ENCODE peak calls at places on chromosome 9, in seven cellular contexts. S is NCI-H1694; Y is stimulated activated CD4-positive, alpha-beta T cell treated with anti-CD3 and anti-CD28 coated beads, Interleukin-2, amount 100 ng/mL, for 24 hours; U is RPMI8226; Z is activated CD4-positive, alpha-beta T cell treated with anti-CD3 and anti-CD28 coated beads, Interleukin-2, amount 50 U/mL, for 48 hours; M is astrocyte of the cerebellum; F is fibroblast of pulmonary artery. K is an unnamed sample.

GRCh38 chr9:6905850-6906375 is 148.1 kb downstream of the KDM4C start:
- DNase-seq in U (no peak), M (no peak), Y (no peak), S (no peak), Z (no peak), F (no peak), K (no peak)

GRCh38 chr9:99559776-99560175 is 261.9 kb upstream of the NR4A3 start:
- DNase-seq in S (no peak), Y (no peak), U (no peak), M (no peak), Z (no peak), F (no peak), K (no peak)

GRCh38 chr9:69564557-69564956 is 107.6 kb downstream of the APBA1 start:
- DNase-seq in Y (no peak), S (no peak), Z (no peak), F (no peak), M (no peak), U (no peak), K (no peak)

GRCh38 chr9:74711371-74711770 is 176.3 kb downstream of the TRPM6 start:
- DNase-seq in Y (no peak), F (no peak), U (no peak), Z (no peak), S (no peak), M (no peak), K (no peak)

GRCh38 chr9:133113163-133113927 is 7.7 kb downstream of the RALGDS start:
- DNase-seq in S (no peak), F (no peak), Z (no peak), M (peak), U (no peak), Y (no peak), K (no peak)

GRCh38 chr9:82934949-82935348 is 128.0 kb downstream of the RASEF start:
- DNase-seq in S (no peak), Y (no peak), Z (no peak), M (peak), F (peak), U (no peak), K (no peak)

GRCh38 chr9:130539473-130540223 is 39.7 kb upstream of the FUBP3 start:
- DNase-seq in Y (no peak), Z (no peak), F (peak), S (no peak), M (peak), U (no peak), K (no peak)

GRCh38 chr9:94082956-94083355 is 1.3 kb upstream of the PTPDC1 start:
- DNase-seq in U (no peak), Z (no peak), S (no peak), F (peak), Y (no peak), M (no peak), K (no peak)

GRCh38 chr9:78298046-78298511 is 1.2 kb downstream of the PSAT1 start:
- DNase-seq in Z (no peak), S (no peak), Y (peak), U (no peak), F (no peak), M (no peak), K (no peak)

GRCh38 chr9:14271078-14271673 is 42.8 kb downstream of the NFIB start:
- DNase-seq in M (no peak), Y (no peak), Z (no peak), S (peak), U (peak), F (peak), K (no peak)

GRCh38 chr9:125888220-125888619 is 141.0 kb downstream of the PBX3 start:
- DNase-seq in Y (no peak), F (peak), Z (no peak), U (no peak), M (no peak), S (no peak), K (no peak)

GRCh38 chr9:22097712-22098111 is 88.6 kb upstream of the CDKN2B start:
- DNase-seq in M (peak), Y (no peak), S (no peak), U (no peak), F (peak), Z (no peak), K (no peak)

GRCh38 chr9:5712651-5713360 is 83.9 kb downstream of the RIC1 start:
- DNase-seq in F (no peak), S (no peak), M (no peak), Y (no peak), U (no peak), Z (no peak), K (no peak)

GRCh38 chr9:17613723-17614122 is 34.9 kb downstream of the SH3GL2 start:
- DNase-seq in M (peak), F (peak), Y (no peak), U (no peak), S (no peak), Z (no peak), K (no peak)

GRCh38 chr9:95316794-95317118 is 753 bp downstream of the FANCC start:
- DNase-seq in F (peak), U (peak), M (peak), Z (peak), S (peak), Y (peak), K (peak)

GRCh38 chr9:69421908-69422801 is 97.1 kb downstream of the ENTREP1 start:
- DNase-seq in S (peak), F (peak), U (peak), M (peak), Y (peak), Z (peak), K (no peak)

GRCh38 chr9:23011669-23012068 is 565.0 kb downstream of the DMRTA1 start:
- DNase-seq in S (no peak), Y (no peak), M (no peak), U (no peak), F (no peak), Z (no peak), K (no peak)

GRCh38 chr9:116000748-116001329 is 152.8 kb upstream of the PAPPA start:
- DNase-seq in M (no peak), U (peak), F (peak), Z (peak), Y (peak), S (no peak), K (no peak)

GRCh38 chr9:16828335-16829281 is 41.9 kb downstream of the BNC2 start:
- DNase-seq in Y (no peak), S (no peak), U (no peak), Z (no peak), M (no peak), F (peak), K (no peak)

GRCh38 chr9:110815361-110815760 is 146.8 kb downstream of the MUSK start:
- DNase-seq in U (no peak), Z (no peak), S (no peak), Y (no peak), M (no peak), F (no peak), K (no peak)

GRCh38 chr9:96556701-96557461 is 62.8 kb downstream of the CDC14B start:
- DNase-seq in Y (no peak), U (no peak), Z (no peak), M (no peak), S (no peak), F (no peak), K (no peak)

GRCh38 chr9:97923529-97924108 is 1.3 kb upstream of the TRMO start:
- DNase-seq in Z (peak), S (peak), M (peak), U (peak), F (peak), Y (peak), K (no peak)

GRCh38 chr9:22098636-22099332 is 89.7 kb upstream of the CDKN2B start:
- DNase-seq in Y (no peak), S (no peak), F (no peak), U (no peak), Z (no peak), M (no peak), K (no peak)

GRCh38 chr9:19137282-19137681 is 10.0 kb upstream of the PLIN2 start:
- DNase-seq in Y (no peak), S (no peak), M (no peak), F (no peak), U (no peak), Z (no peak), K (no peak)

GRCh38 chr9:33510264-33511183 is 13.5 kb upstream of the ANKRD18B start:
- DNase-seq in S (peak), Y (peak), Z (peak), U (peak), M (peak), F (peak), K (peak)

GRCh38 chr9:92402359-92402758 is 2.0 kb downstream of the OGN start:
- DNase-seq in M (no peak), Y (no peak), U (no peak), S (no peak), F (no peak), Z (no peak), K (no peak)

GRCh38 chr9:93061791-93062299 is 3.3 kb downstream of the SUSD3 start:
- DNase-seq in F (no peak), Y (peak), Z (no peak), S (no peak), M (no peak), U (peak), K (no peak)

GRCh38 chr9:36250079-36250478 is 8.2 kb downstream of the GNE start:
- DNase-seq in U (no peak), Y (no peak), F (no peak), S (no peak), M (no peak), Z (no peak), K (no peak)

GRCh38 chr9:88312517-88313103 is 75.6 kb upstream of the SPIN1 start:
- DNase-seq in U (no peak), Z (no peak), S (no peak), Y (peak), M (no peak), F (no peak), K (no peak)

GRCh38 chr9:114898741-114899140 is 31.6 kb downstream of the TNFSF8 start:
- DNase-seq in F (no peak), U (peak), S (no peak), Y (peak), M (no peak), Z (peak), K (no peak)

GRCh38 chr9:34493972-34494535 is 28.7 kb downstream of the ENHO start:
- DNase-seq in U (peak), Y (peak), S (no peak), Z (peak), M (peak), F (peak), K (no peak)

GRCh38 chr9:114282926-114283325 is 40.0 kb upstream of the ORM1 start:
- DNase-seq in Y (peak), Z (peak), U (no peak), F (peak), M (peak), S (no peak), K (no peak)

GRCh38 chr9:83987402-83987791 is 6.8 kb downstream of the RMI1 start:
- DNase-seq in M (no peak), Z (no peak), S (no peak), F (no peak), Y (no peak), U (no peak), K (no peak)

GRCh38 chr9:116087246-116087645 is 66.3 kb upstream of the PAPPA start:
- DNase-seq in M (peak), S (no peak), U (no peak), F (peak), Z (no peak), Y (no peak), K (no peak)

K was measured in activated gamma-delta T cell.